ENCODE peak calls at places on chromosomes 7 and 10, in nine cellular contexts. H is foreskin fibroblast; O is amniotic epithelial cell; D is A172; K is BJ; E is PC-3; J is NCI-H226; Z is kidney glomerular epithelial cell; Q is stimulated activated CD4-positive, alpha-beta T cell treated with anti-CD3 and anti-CD28 coated beads, Interleukin-1b, Interleukin-23, amount 100 ng/mL, for 24 hours. B is an unnamed sample.

GRCh38 chr7:296546-296945 is 6.6 kb downstream of the FOXL3 start:
- DNase-seq in D (no peak), Z (no peak), E (no peak), J (no peak), Q (no peak), K (no peak), O (no peak), H (no peak), B (no peak)

GRCh38 chr7:111541067-111541466 is 21.2 kb downstream of the IMMP2L start:
- DNase-seq in E (no peak), J (no peak), D (no peak), Q (no peak), Z (no peak), K (no peak), H (no peak), O (no peak), B (no peak)

GRCh38 chr7:40733111-40733510 is 598.3 kb downstream of the SUGCT start:
- DNase-seq in D (peak; percentile 85), O (peak; percentile 57), Q (no peak), Z (no peak), H (no peak), E (no peak), J (peak; percentile 16), K (no peak), B (peak; percentile 45)

GRCh38 chr10:22345301-22346086 is at the start of gene SPAG6:
- DNase-seq in Z (no peak), J (no peak), O (no peak), H (peak; percentile 43), Q (no peak), D (no peak), K (no peak), E (no peak), B (no peak)

GRCh38 chr10:62690703-62691102 is 113.8 kb upstream of the ADO start:
- DNase-seq in Q (no peak), J (no peak), K (no peak), O (no peak), E (peak; percentile 70), Z (no peak), H (no peak), D (peak; percentile 7), B (no peak)

GRCh38 chr7:155998328-155998691 is 186.0 kb upstream of the SHH start:
- DNase-seq in H (no peak), K (no peak), J (no peak), O (no peak), Q (peak; percentile 40), D (no peak), Z (no peak), E (no peak), B (no peak)

GRCh38 chr7:70457477-70458194 is 674.3 kb upstream of the GALNT17 start:
- DNase-seq in O (no peak), Q (no peak), H (no peak), J (no peak), K (no peak), Z (no peak), D (no peak), E (no peak), B (no peak)

GRCh38 chr10:106557053-106557452 is 607.5 kb downstream of the SORCS1 start:
- DNase-seq in O (peak; percentile 46), D (no peak), H (peak; percentile 66), Q (no peak), J (no peak), Z (peak; percentile 32), E (peak; percentile 62), K (no peak), B (no peak)

GRCh38 chr10:119812684-119813083 is 60.0 kb downstream of the MCMBP start:
- DNase-seq in J (no peak), Z (no peak), K (no peak), H (no peak), E (no peak), O (no peak), Q (no peak), D (no peak), B (no peak)

GRCh38 chr10:59227136-59227673 is 50.8 kb downstream of the PHYHIPL start:
- DNase-seq in E (peak; percentile 25), K (no peak), H (no peak), Q (no peak), O (no peak), D (no peak), J (no peak), Z (no peak), B (no peak)

GRCh38 chr10:44071479-44071878 is 313.4 kb downstream of the CXCL12 start:
- DNase-seq in D (no peak), J (no peak), H (peak; percentile 33), K (peak; percentile 89), E (no peak), Z (no peak), Q (no peak), O (no peak), B (peak; percentile 30)

GRCh38 chr10:970311-971149 is 17.7 kb upstream of the GTPBP4 start:
- DNase-seq in K (no peak), J (no peak), O (peak; percentile 54), Z (peak; percentile 18), D (no peak), H (peak; percentile 69), Q (no peak), E (peak; percentile 27), B (peak; percentile 48)

GRCh38 chr10:88253120-88253519 is 330.0 kb downstream of the RNLS start:
- DNase-seq in D (no peak), O (no peak), K (no peak), H (no peak), J (no peak), E (no peak), Z (no peak), Q (no peak), B (no peak)

GRCh38 chr7:50314778-50315177 is 10.3 kb downstream of the IKZF1 start:
- DNase-seq in J (no peak), Q (no peak), H (no peak), Z (no peak), D (no peak), O (no peak), E (no peak), K (no peak), B (no peak)

GRCh38 chr7:128443817-128444216 is 11.9 kb upstream of the HILPDA start:
- DNase-seq in Q (no peak), J (no peak), E (no peak), Z (no peak), K (no peak), H (no peak), O (no peak), D (no peak), B (no peak)

GRCh38 chr7:28423112-28423511 is 10.8 kb downstream of the CREB5 start:
- DNase-seq in H (no peak), Q (no peak), O (no peak), J (no peak), Z (no peak), D (no peak), E (no peak), K (no peak), B (no peak)

GRCh38 chr10:22243321-22243720 is 25.5 kb upstream of the EBLN1 start:
- DNase-seq in Z (no peak), H (no peak), D (no peak), K (no peak), Q (no peak), E (peak; percentile 90), O (no peak), J (no peak), B (no peak)

GRCh38 chr7:91344911-91345310 is 80.7 kb downstream of the FZD1 start:
- DNase-seq in E (no peak), H (no peak), O (no peak), D (no peak), K (no peak), J (no peak), Q (no peak), Z (peak; percentile 87), B (no peak)

GRCh38 chr10:108358912-108359311 is 1194.4 kb upstream of the SORCS1 start:
- DNase-seq in O (peak; percentile 95), K (peak; percentile 61), Z (peak; percentile 97), D (peak; percentile 96), H (peak; percentile 95), E (peak; percentile 92), Q (no peak), J (no peak), B (peak; percentile 71)

GRCh38 chr10:69644658-69645295 is 14.7 kb downstream of the FAM241B start:
- DNase-seq in O (peak; percentile 20), Q (peak; percentile 23), E (peak; percentile 89), Z (peak; percentile 42), D (peak; percentile 52), K (no peak), H (peak; percentile 82), J (peak; percentile 39), B (peak; percentile 56)

GRCh38 chr7:85039196-85039923 is 147.5 kb downstream of the SEMA3D start:
- DNase-seq in Z (no peak), J (no peak), H (no peak), O (no peak), K (no peak), D (no peak), E (no peak), Q (no peak), B (no peak)

GRCh38 chr7:16916111-16916639 is 34.4 kb upstream of the AGR3 start:
- DNase-seq in H (peak; percentile 81), O (peak; percentile 91), Q (no peak), D (peak; percentile 80), Z (peak; percentile 39), J (peak; percentile 92), K (peak; percentile 50), E (peak; percentile 85), B (peak; percentile 78)

GRCh38 chr10:78218833-78219490 is 185.3 kb downstream of the RPS24 start:
- DNase-seq in E (no peak), O (no peak), Q (no peak), H (no peak), K (no peak), D (no peak), J (no peak), Z (no peak), B (no peak)

GRCh38 chr10:121007264-121007663 is 156.1 kb downstream of the WDR11 start:
- DNase-seq in J (no peak), Q (no peak), Z (no peak), D (no peak), K (no peak), E (no peak), O (no peak), H (no peak), B (no peak)

GRCh38 chr10:84160663-84161362 is 12.8 kb upstream of the GPR15LG start:
- DNase-seq in D (no peak), H (no peak), E (no peak), K (no peak), O (no peak), J (no peak), Q (no peak), Z (peak; percentile 23), B (no peak)

GRCh38 chr7:29987821-29988317 is 1.7 kb downstream of the SCRN1 start:
- DNase-seq in Z (peak; percentile 84), J (peak; percentile 78), O (peak; percentile 86), D (peak; percentile 95), K (peak; percentile 69), Q (no peak), H (peak; percentile 88), E (peak; percentile 94), B (peak; percentile 88)

GRCh38 chr10:132744839-132745238 is 41.1 kb downstream of the NKX6-2 start:
- DNase-seq in E (no peak), O (no peak), K (no peak), D (no peak), Z (no peak), Q (no peak), H (no peak), J (no peak), B (no peak)

GRCh38 chr10:12597800-12598750 is 248.7 kb downstream of the CAMK1D start:
- DNase-seq in Q (no peak), D (no peak), H (no peak), O (no peak), Z (no peak), K (no peak), E (no peak), J (no peak), B (no peak)

B was measured in fibroblast of villous mesenchyme.